ENCODE peak calls at places on chromosomes 16 and 17, in five cellular contexts. Q is GM12878, N is SK-N-SH, G is K562, K is HepG2. O is an unnamed sample.

GRCh38 chr16:3971261-3971660 is 90.7 kb upstream of the CREBBP start:
- DNase-seq in K (no peak), G (no peak), N (no peak), Q (peak), O (no peak)

GRCh38 chr16:9260665-9261064 is 169.2 kb downstream of the HAPSTR1 start:
- DNase-seq in G (no peak), Q (no peak), K (peak), N (no peak), O (no peak)

GRCh38 chr17:7825206-7825980 is 8.6 kb upstream of the KDM6B start:
- DNase-seq in N (peak), K (peak), Q (no peak), G (no peak), O (no peak)

GRCh38 chr17:32536736-32537646 is 50.2 kb downstream of the CDK5R1 start:
- DNase-seq in N (no peak), Q (no peak), K (no peak), G (no peak), O (no peak)

GRCh38 chr16:22356930-22357634 is 17.3 kb downstream of the CDR2 start:
- DNase-seq in K (no peak), Q (peak), G (no peak), N (no peak), O (no peak)

GRCh38 chr17:83194761-83195329 is 115.4 kb downstream of the METRNL start:
- DNase-seq in Q (no peak), G (no peak), K (no peak), N (no peak), O (no peak)

GRCh38 chr16:72847187-72848044 is 200.5 kb downstream of the ZFHX3 start:
- DNase-seq in N (peak), K (peak), G (peak), Q (no peak), O (peak)

GRCh38 chr17:65627892-65628622 is 66.6 kb upstream of the AXIN2 start:
- DNase-seq in G (no peak), Q (no peak), K (peak), N (no peak), O (peak)

GRCh38 chr16:88999457-89000206 is 22.6 kb upstream of the CBFA2T3 start:
- DNase-seq in Q (no peak), N (peak), G (peak), K (no peak), O (no peak)

GRCh38 chr17:9199474-9200196 is 178.3 kb downstream of the NTN1 start:
- DNase-seq in N (no peak), G (peak), Q (no peak), K (no peak), O (no peak)

GRCh38 chr17:82416771-82417170 is 1.4 kb upstream of the HEXD start:
- DNase-seq in N (no peak), K (no peak), Q (no peak), G (no peak), O (no peak)

GRCh38 chr17:7191571-7192270 is 12.6 kb upstream of the ASGR1 start:
- DNase-seq in Q (no peak), G (peak), K (peak), N (peak), O (peak)

GRCh38 chr17:34542700-34543336 is 36.6 kb upstream of the TMEM132E start:
- DNase-seq in K (no peak), G (peak), N (peak), Q (no peak), O (peak)

GRCh38 chr17:37392024-37392590 is 14.5 kb downstream of the ACACA start:
- DNase-seq in Q (no peak), N (no peak), G (no peak), K (no peak), O (no peak)

GRCh38 chr17:69500911-69501429 is 86.5 kb downstream of the MAP2K6 start:
- DNase-seq in G (no peak), K (no peak), N (no peak), Q (no peak), O (no peak)

GRCh38 chr16:3690470-3690918 is 26.8 kb downstream of the TRAP1 start:
- DNase-seq in N (peak), G (peak), K (peak), Q (peak), O (peak)

GRCh38 chr17:35651467-35651866 is 64.3 kb downstream of the AP2B1 start:
- DNase-seq in K (no peak), G (no peak), N (no peak), Q (no peak), O (no peak)

GRCh38 chr16:86016201-86016965 is 117.4 kb downstream of the IRF8 start:
- DNase-seq in N (peak), Q (peak), K (peak), G (peak), O (peak)

GRCh38 chr17:37430051-37430591 is 23.4 kb downstream of the TADA2A start:
- DNase-seq in G (peak), K (no peak), N (no peak), Q (no peak), O (no peak)

GRCh38 chr16:35425270-35425669 is 1965.9 kb downstream of the TP53TG3F start:
- DNase-seq in K (no peak), Q (no peak), G (no peak), N (peak), O (no peak)

GRCh38 chr16:49489686-49490320 is 116.2 kb downstream of the C16orf78 start:
- DNase-seq in K (no peak), Q (no peak), N (no peak), G (no peak), O (no peak)

GRCh38 chr16:49488740-49489525 is 115.3 kb downstream of the C16orf78 start:
- DNase-seq in G (no peak), Q (no peak), K (no peak), N (no peak), O (no peak)

GRCh38 chr16:49486350-49486749 is 112.7 kb downstream of the C16orf78 start:
- DNase-seq in K (no peak), Q (no peak), N (no peak), G (no peak), O (no peak)

GRCh38 chr16:49488336-49488735 is 114.7 kb downstream of the C16orf78 start:
- DNase-seq in G (no peak), K (no peak), N (no peak), Q (no peak), O (no peak)

DNA sequence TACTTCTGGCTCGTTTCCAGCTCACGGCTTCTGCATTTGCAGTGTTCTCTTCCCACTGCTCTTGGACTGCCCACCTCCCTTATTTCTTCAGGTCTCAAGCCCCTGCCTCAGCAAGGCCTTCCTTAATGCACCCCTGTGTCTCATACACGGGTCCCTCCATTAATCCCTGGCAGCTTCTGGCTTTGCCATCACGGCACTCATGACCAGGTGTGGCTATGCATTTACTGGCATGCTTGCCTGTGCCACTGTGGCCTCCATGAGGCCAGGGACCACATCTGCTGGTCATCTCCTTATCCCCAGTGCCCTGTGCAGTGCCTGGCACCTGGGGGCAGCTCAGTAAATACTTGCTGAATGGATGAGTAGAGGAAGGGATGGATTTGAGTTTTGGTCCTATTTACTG is 114.1 kb downstream of the C16orf78 start:
- DNase-seq in N (no peak), G (no peak), K (no peak), Q (no peak), O (no peak)
- TF ChIP-seq FOXM1 in N (no peak), G (no peak), K (no peak), Q (no peak), O (no peak)

GRCh38 chr17:42276609-42277341 is 584 bp upstream of the STAT5B start:
- DNase-seq in N (peak), G (peak), Q (no peak), K (peak), O (peak)
- TF ChIP-seq FOXM1 in N (no peak), G (no peak), Q (no peak), K (no peak), O (no peak)

GRCh38 chr17:51371732-51372151 is 111.4 kb downstream of the UTP18 start:
- DNase-seq in N (peak), G (peak), K (peak), Q (peak), O (peak)
- TF ChIP-seq FOXM1 in N (no peak), G (no peak), K (no peak), Q (no peak), O (no peak)

GRCh38 chr16:51638338-51639135 is 487.5 kb upstream of the SALL1 start:
- DNase-seq in K (no peak), Q (no peak), G (no peak), N (no peak), O (no peak)

GRCh38 chr16:51641191-51641765 is 490.2 kb upstream of the SALL1 start:
- DNase-seq in Q (no peak), N (no peak), K (no peak), G (no peak), O (no peak)

GRCh38 chr16:51640196-51640595 is 489.1 kb upstream of the SALL1 start:
- DNase-seq in Q (no peak), G (no peak), K (no peak), N (no peak), O (no peak)

GRCh38 chr16:51637744-51638100 is 486.7 kb upstream of the SALL1 start:
- DNase-seq in K (no peak), N (peak), G (no peak), Q (no peak), O (no peak)

DNA sequence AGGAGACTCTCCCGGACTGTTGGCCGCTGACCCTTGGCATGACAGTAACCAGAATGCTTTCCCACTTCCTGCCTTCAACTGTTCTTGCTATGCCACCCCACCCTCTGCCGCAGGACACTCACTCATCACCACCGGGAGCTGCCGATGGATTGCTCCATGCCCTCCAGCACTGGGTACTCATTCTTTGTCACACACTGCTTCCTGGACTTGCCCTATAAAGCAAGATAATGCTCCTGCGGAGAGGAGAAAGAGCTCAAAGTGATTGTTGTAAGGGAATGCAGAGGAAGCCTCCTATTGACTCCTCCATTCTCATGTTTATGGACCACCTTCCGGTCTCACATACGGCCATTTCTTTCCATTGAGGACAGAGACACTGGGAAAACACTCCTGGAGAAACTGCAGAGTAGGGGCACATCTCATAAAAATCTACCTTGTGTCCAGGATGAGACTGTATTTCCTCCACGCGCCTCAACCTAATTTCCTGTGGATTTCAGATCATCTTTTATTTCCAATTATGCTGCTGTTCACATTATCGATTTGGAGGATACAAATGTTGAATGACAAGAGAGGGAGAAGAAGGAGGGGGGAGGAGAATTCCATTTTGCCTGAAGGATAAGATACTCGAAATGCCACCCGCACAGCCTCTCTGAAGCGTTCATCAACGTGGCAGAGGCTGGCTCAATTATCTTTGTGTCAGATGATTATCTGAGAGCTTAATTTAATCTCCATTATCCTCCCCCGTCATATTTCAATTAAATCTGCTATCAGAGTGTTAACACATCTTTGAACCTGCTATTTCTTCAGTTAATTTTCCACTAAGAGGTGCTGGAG is 486.1 kb upstream of the SALL1 start:
- DNase-seq in Q (no peak), N (peak), K (no peak), G (no peak), O (no peak)
- TF ChIP-seq FOXM1 in Q (no peak), N (no peak), K (no peak), G (no peak), O (no peak)

GRCh38 chr16:77273815-77274214 is 74.6 kb downstream of the SYCE1L start:
- DNase-seq in G (no peak), N (no peak), K (no peak), Q (no peak), O (no peak)
- TF ChIP-seq FOXM1 in G (no peak), N (no peak), K (no peak), Q (no peak), O (no peak)

GRCh38 chr17:39937462-39937861 is 9.9 kb downstream of the LRRC3C start:
- DNase-seq in G (no peak), N (no peak), K (no peak), Q (no peak), O (no peak)

GRCh38 chr17:39939031-39939430 is 11.5 kb downstream of the LRRC3C start:
- DNase-seq in Q (no peak), G (no peak), K (no peak), N (no peak), O (no peak)

GRCh38 chr17:39938140-39938869 is 10.8 kb downstream of the LRRC3C start:
- DNase-seq in Q (peak), G (no peak), K (peak), N (no peak), O (no peak)

GRCh38 chr17:39942076-39942475 is 14.5 kb downstream of the LRRC3C start:
- DNase-seq in N (no peak), K (no peak), G (no peak), Q (no peak), O (no peak)

DNA sequence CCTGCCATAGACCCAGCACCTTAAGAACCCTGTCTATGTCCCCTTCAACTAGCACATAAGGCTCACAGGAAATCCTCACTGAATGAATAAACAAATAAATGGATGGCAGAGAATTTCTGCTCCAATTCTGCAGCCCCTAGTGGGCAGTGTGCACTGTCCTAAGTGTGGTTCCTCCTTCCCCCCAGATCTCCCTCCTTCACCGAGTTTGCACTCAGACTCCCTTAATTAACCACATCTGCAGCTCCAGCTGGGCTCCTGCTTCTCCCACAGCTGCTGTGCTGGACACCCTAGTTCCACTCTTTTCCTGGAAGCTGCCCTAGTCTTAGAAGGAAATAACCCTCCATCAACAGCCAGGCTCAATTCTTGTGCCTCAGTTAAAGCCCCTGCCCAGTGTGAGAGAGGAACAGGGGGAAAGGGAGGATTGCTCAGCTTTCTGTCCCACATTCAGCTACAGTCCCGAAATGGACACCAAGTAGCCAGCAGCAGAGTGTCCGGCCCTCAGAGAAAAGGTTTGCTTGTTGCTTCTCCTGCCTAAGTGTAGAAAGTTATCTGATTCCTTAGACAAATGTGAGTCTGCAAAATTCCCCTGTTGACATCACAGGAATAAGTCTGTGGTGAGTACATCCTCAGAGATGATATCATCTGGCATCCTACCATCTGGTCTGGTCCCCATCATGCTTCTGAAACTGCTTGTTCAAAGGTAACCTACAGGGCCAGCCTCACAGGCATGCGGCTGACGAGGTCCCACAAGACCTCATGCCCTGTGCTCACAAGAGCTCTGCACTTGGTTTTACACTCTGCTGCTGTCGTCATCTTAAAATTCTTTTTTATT is 12.3 kb downstream of the LRRC3C start:
- DNase-seq in Q (peak), G (peak), K (no peak), N (peak), O (peak)
- TF ChIP-seq FOXM1 in Q (peak), G (no peak), K (no peak), N (no peak), O (no peak)

GRCh38 chr16:67147437-67148140 is 3.2 kb downstream of the B3GNT9 start:
- DNase-seq in N (no peak), Q (no peak), K (no peak), G (no peak), O (no peak)
- TF ChIP-seq FOXM1 in N (no peak), Q (no peak), K (no peak), G (no peak), O (no peak)

GRCh38 chr17:72249441-72249840 is 128.6 kb downstream of the SOX9 start:
- DNase-seq in K (no peak), Q (no peak), G (no peak), N (no peak), O (no peak)
- TF ChIP-seq FOXM1 in K (no peak), Q (no peak), G (no peak), N (no peak), O (no peak)

GRCh38 chr16:11138026-11138768 is 117.8 kb downstream of the SOCS1 start:
- DNase-seq in G (no peak), K (no peak), Q (no peak), N (no peak), O (no peak)

GRCh38 chr16:11135167-11135973 is 120.6 kb downstream of the SOCS1 start:
- DNase-seq in G (no peak), K (no peak), N (no peak), Q (no peak), O (no peak)

GRCh38 chr16:11138769-11139623 is 117.0 kb downstream of the SOCS1 start:
- DNase-seq in G (no peak), N (no peak), Q (no peak), K (peak), O (no peak)

GRCh38 chr16:11134722-11135121 is 121.3 kb downstream of the SOCS1 start:
- DNase-seq in Q (no peak), K (no peak), N (no peak), G (no peak), O (no peak)

GRCh38 chr16:11136600-11136999 is 119.4 kb downstream of the SOCS1 start:
- DNase-seq in G (no peak), Q (no peak), N (peak), K (no peak), O (no peak)
- TF ChIP-seq FOXM1 in G (no peak), Q (no peak), N (no peak), K (no peak), O (no peak)

DNA sequence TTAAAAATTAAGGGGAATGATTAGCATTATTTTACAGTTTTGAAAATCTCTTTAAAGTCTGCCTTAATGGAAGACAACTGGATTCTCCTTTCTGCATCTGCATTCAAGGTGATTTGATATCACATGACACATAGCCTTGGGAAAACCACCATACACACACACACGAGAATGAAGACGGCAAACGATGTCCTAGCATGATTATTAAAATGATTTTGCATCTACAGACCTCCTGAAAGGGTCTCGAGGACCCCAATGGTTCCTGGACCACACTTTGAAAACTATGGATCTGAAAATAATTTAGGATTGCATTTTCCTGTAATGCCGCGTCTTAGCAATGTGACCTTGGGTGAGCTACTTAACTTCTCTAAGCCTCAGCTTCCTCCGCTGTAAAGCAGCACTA is 11.8 kb upstream of the CHST4 start:
- DNase-seq in K (no peak), G (no peak), Q (no peak), N (no peak), O (no peak)
- TF ChIP-seq FOXM1 in K (no peak), G (no peak), Q (no peak), N (no peak), O (no peak)